ENCODE peak calls at places on chromosomes 7 and 10, in ten cellular contexts. F, K, T, M, W, D, S, A, Q and J are unnamed samples.

GRCh38 chr7:100576384-100576993 is 2.8 kb upstream of the SAP25 start:
- DNase-seq in D (no peak), A (no peak), W (no peak), S (no peak), M (no peak), Q (no peak), K (no peak), T (no peak), F (no peak), J (no peak)

GRCh38 chr7:43584200-43584586 is 1.3 kb downstream of the STK17A start:
- DNase-seq in F (no peak), M (no peak), D (peak), W (peak), Q (no peak), A (no peak), S (peak), T (peak), K (peak), J (peak)

GRCh38 chr10:8640878-8641277 is 586.4 kb downstream of the GATA3 start:
- DNase-seq in A (no peak), Q (no peak), S (no peak), T (no peak), M (no peak), K (no peak), F (no peak), D (no peak), W (no peak), J (no peak)

GRCh38 chr10:88271736-88272135 is 311.4 kb downstream of the RNLS start:
- DNase-seq in K (no peak), S (no peak), T (peak), M (no peak), D (no peak), Q (no peak), A (no peak), F (no peak), W (no peak), J (no peak)

GRCh38 chr10:83585686-83586085 is 553.6 kb upstream of the GHITM start:
- DNase-seq in A (no peak), F (no peak), M (no peak), Q (no peak), K (no peak), S (peak), T (no peak), D (no peak), W (no peak), J (no peak)

GRCh38 chr10:21803374-21803773 is 200.2 kb downstream of the DNAJC1 start:
- DNase-seq in W (no peak), S (no peak), T (no peak), Q (no peak), M (no peak), A (no peak), K (no peak), F (no peak), D (no peak), J (no peak)

GRCh38 chr7:49488573-49488972 is 284.9 kb upstream of the VWC2 start:
- DNase-seq in W (no peak), S (no peak), A (no peak), Q (no peak), M (no peak), K (no peak), D (no peak), T (no peak), F (no peak), J (no peak)

GRCh38 chr10:124665980-124666379 is 78.2 kb downstream of the FAM53B start:
- DNase-seq in D (no peak), A (no peak), S (peak), Q (peak), M (no peak), K (no peak), F (no peak), T (no peak), W (no peak), J (no peak)

GRCh38 chr10:18616337-18616736 is 35.0 kb downstream of the NSUN6 start:
- DNase-seq in K (no peak), Q (no peak), S (no peak), T (no peak), W (no peak), A (no peak), F (no peak), D (no peak), M (no peak), J (no peak)

GRCh38 chr10:97543025-97543546 is 29.5 kb upstream of the ANKRD2 start:
- DNase-seq in W (peak), F (no peak), A (no peak), Q (peak), K (peak), S (peak), D (peak), M (peak), T (peak), J (no peak)

GRCh38 chr10:110081914-110082313 is 74.1 kb downstream of the ADD3 start:
- DNase-seq in F (peak), A (no peak), K (peak), T (no peak), S (peak), D (no peak), W (peak), M (no peak), Q (peak), J (no peak)

GRCh38 chr10:58513189-58514101 is 773 bp downstream of the BICC1 start:
- DNase-seq in A (peak), Q (peak), F (peak), S (peak), T (peak), M (peak), W (no peak), K (peak), D (peak), J (no peak)

GRCh38 chr7:158328376-158329013 is 259.1 kb downstream of the PTPRN2 start:
- DNase-seq in F (no peak), D (no peak), K (no peak), M (no peak), A (peak), W (no peak), T (no peak), S (no peak), Q (no peak), J (no peak)

GRCh38 chr10:50625663-50626062 is 1.9 kb upstream of the SGMS1 start:
- DNase-seq in D (peak), W (no peak), T (no peak), S (peak), M (no peak), A (no peak), F (no peak), Q (no peak), K (no peak), J (no peak)

GRCh38 chr10:31071232-31071999 is 39.8 kb upstream of the ZNF438 start:
- DNase-seq in S (peak), D (peak), A (no peak), W (no peak), T (no peak), Q (no peak), M (no peak), F (no peak), K (peak), J (no peak)

GRCh38 chr10:114239117-114239993 is at the start of gene VWA2:
- DNase-seq in M (peak), A (peak), T (peak), D (no peak), W (no peak), F (peak), K (no peak), Q (peak), S (peak), J (peak)

GRCh38 chr7:158568974-158569857 is 18.4 kb downstream of the PTPRN2 start:
- DNase-seq in A (no peak), F (no peak), M (no peak), S (no peak), D (no peak), K (no peak), W (no peak), Q (no peak), T (no peak), J (no peak)

GRCh38 chr7:94286111-94286510 is 108.6 kb upstream of the COL1A2 start:
- DNase-seq in W (no peak), M (no peak), S (no peak), F (no peak), A (no peak), Q (no peak), T (no peak), K (no peak), D (no peak), J (no peak)

GRCh38 chr7:50727072-50727471 is 55.6 kb downstream of the GRB10 start:
- DNase-seq in A (peak), W (no peak), F (no peak), M (no peak), Q (no peak), T (no peak), D (no peak), K (no peak), S (no peak), J (no peak)

GRCh38 chr10:50406457-50407076 is 155.3 kb upstream of the ASAH2 start:
- DNase-seq in M (no peak), A (no peak), Q (no peak), F (no peak), S (no peak), K (no peak), D (no peak), W (no peak), T (no peak), J (no peak)

GRCh38 chr10:84543077-84543476 is 214.7 kb downstream of the CCSER2 start:
- DNase-seq in K (no peak), F (peak), Q (no peak), W (no peak), S (no peak), A (no peak), D (no peak), T (no peak), M (no peak), J (no peak)